ENCODE peak calls at places on chromosomes 16 and 17, in seven cellular contexts. F is neural progenitor cell, Q is HCT116, A is MM.1S, W is GM23248, H is PC-3, B is GM23338. T is an unnamed sample.

GRCh38 chr16:70704586-70704985 is 18.7 kb upstream of the MTSS2 start:
- DNase-seq in B (no peak), W (peak), F (no peak), Q (no peak), A (no peak), H (no peak), T (no peak)

GRCh38 chr17:28735242-28735722 is 6.7 kb downstream of the NEK8 start:
- DNase-seq in W (no peak), Q (no peak), F (no peak), A (no peak), H (peak), B (no peak), T (no peak)

GRCh38 chr17:42087736-42088705 is 10.3 kb downstream of the ZNF385C start:
- DNase-seq in B (no peak), W (no peak), H (no peak), A (no peak), Q (peak), F (no peak), T (no peak)

GRCh38 chr17:2797632-2798031 is 1.4 kb downstream of the RAP1GAP2 start:
- DNase-seq in A (no peak), W (no peak), H (no peak), Q (no peak), B (no peak), F (no peak), T (no peak)

GRCh38 chr17:9026741-9027140 is 5.4 kb downstream of the NTN1 start:
- DNase-seq in F (no peak), A (no peak), B (no peak), W (no peak), H (no peak), Q (no peak), T (no peak)

GRCh38 chr17:330993-331701 is 21.5 kb downstream of the RPH3AL start:
- DNase-seq in W (no peak), Q (no peak), H (no peak), A (no peak), B (no peak), F (no peak), T (no peak)

GRCh38 chr16:7871371-7871770 is 538.7 kb downstream of the RBFOX1 start:
- DNase-seq in A (no peak), F (no peak), H (no peak), B (no peak), W (no peak), Q (no peak), T (no peak)

GRCh38 chr17:36994438-36994837 is 45.7 kb downstream of the AATF start:
- DNase-seq in H (no peak), B (no peak), Q (no peak), F (no peak), A (no peak), W (peak), T (no peak)

GRCh38 chr17:48011405-48012150 is 26.0 kb downstream of the COPZ2 start:
- DNase-seq in B (peak), H (peak), F (peak), A (peak), Q (peak), W (peak), T (peak)

GRCh38 chr16:86462334-86463084 is 47.8 kb upstream of the FOXF1 start:
- DNase-seq in H (no peak), Q (no peak), W (no peak), F (no peak), A (no peak), B (no peak), T (peak)

DNA sequence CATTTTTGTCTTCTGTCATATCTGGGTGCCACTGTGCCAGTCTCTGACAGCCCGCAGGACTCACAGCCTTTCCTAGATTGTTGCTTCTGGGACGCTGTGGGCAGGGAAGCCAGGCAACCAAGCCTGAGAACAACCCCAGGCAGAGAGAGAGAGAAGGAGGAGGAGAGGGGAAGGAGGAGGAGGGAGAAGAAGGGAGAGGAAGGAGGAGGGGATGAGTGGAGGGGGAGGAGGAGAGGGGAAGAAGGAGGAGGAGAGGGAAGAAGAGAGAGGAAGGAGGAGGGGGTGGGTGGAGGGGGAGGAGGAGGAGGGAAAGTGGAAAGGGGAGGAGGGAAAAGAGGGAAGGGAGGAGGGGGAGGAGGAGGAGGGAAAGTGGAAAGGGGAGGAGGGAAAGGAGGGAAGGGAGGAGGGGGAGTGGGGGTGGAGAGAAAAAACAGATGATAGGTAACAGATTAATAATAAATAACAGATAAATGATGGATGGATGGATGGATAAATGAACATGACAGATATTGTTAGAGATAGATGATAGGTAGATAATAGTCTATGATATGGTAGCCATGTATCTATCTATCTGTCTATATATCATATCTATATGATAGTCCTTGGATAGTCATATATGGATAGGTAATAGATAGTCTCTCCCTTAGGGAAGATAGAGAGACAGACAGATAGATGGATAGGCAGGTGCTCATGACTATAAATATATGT is 29.3 kb downstream of the CLEC19A start:
- DNase-seq in W (no peak), B (no peak), Q (no peak), F (no peak), A (no peak), H (no peak), T (no peak)
- H3K4me2 ChIP-seq in W (no peak), B (no peak), Q (no peak), F (no peak), A (no peak), H (no peak), T (no peak)

GRCh38 chr16:10776280-10776679 is 32.6 kb downstream of the NUBP1 start:
- DNase-seq in B (no peak), W (no peak), A (peak), H (no peak), F (no peak), Q (no peak), T (no peak)
- TF ChIP-seq EZH2 in B (no peak), W (no peak), A (no peak), H (no peak), F (no peak), Q (no peak), T (no peak)

GRCh38 chr17:67680445-67681224 is 37.1 kb upstream of the NOL11 start:
- DNase-seq in W (no peak), H (no peak), B (no peak), A (no peak), F (no peak), Q (no peak), T (no peak)
- TF ChIP-seq EZH2phosphoT487 in W (no peak), H (no peak), B (no peak), A (no peak), F (no peak), Q (no peak), T (no peak)

DNA sequence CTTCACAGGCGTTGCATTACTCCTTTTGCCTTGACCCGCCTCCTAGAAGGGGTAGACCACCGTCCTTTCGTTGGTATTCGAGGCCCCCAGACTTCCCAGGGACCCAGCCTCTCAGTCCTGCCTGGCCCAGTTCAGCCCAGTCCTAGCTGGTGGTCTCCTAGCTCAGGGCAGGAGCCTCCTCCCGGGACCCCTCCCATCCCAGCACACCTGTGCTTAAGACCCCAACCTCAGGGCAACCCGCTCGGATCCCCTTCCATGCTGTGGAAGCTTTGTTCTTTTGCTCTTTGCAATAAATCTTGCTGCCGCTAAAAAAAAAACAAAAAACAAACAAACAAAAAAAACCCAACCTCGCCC is 842 bp downstream of the PYDC1 start:
- DNase-seq in Q (no peak), W (no peak), H (no peak), B (no peak), F (no peak), A (no peak), T (no peak)
- H3K4me2 ChIP-seq in Q (peak), W (no peak), H (peak), B (peak), F (peak), A (no peak), T (peak)

GRCh38 chr16:10182186-10182683 is at the start of gene GRIN2A:
- DNase-seq in B (peak), Q (no peak), A (no peak), H (no peak), W (no peak), F (peak), T (no peak)
- TF ChIP-seq EZH2 in B (no peak), Q (no peak), A (no peak), H (no peak), W (no peak), F (no peak), T (no peak)

DNA sequence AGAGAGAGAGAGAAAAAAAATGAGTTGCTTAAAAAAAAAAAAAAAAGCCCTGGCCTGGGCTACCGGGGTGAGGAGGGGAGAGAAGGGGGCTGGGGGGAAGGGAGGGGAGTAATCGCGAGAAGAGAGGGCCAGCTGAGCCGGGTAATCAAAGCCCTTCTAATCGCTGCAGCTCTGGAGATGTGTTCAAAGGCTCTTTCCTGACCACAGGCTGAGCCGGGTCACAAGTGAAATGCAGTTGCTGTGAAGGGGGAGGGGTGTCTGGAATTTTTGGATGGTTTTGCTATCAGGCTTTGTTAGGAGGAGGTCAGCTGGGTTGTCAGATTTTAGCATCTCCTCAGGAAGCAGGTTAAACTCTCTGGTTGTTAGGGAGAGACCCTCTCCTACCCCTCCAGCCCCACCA is 104.8 kb upstream of the ZFHX3 start:
- DNase-seq in A (no peak), H (no peak), W (no peak), Q (no peak), F (peak), B (peak), T (peak)
- TF ChIP-seq EZH2phosphoT487 in A (no peak), H (no peak), W (no peak), Q (no peak), F (no peak), B (no peak), T (no peak)

DNA sequence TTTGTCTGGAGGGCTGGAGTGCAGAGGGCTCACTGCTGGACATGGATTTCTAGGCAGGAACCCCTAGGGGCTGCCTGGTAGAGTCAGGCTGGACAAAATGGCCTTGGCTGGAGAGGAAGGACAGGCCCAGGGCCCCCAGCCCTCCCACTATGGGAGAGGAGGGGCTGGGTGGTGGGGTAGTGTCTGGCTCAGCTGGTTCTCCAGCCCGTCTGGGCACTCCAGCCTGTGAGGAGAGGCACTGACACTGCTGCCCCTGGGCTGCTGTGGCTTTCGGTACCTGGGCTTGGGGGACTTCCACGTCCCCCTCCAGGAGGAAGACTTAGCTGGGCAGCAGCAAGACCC is 21.8 kb upstream of the DOK4 start:
- DNase-seq in H (no peak), F (no peak), W (no peak), A (no peak), Q (no peak), B (no peak), T (peak)
- H3K4me2 ChIP-seq in H (no peak), F (no peak), W (no peak), A (no peak), Q (no peak), B (no peak), T (no peak)

GRCh38 chr16:67208525-67208896 is 9.6 kb downstream of the ELMO3 start:
- DNase-seq in W (no peak), B (no peak), F (no peak), H (no peak), Q (no peak), A (no peak), T (no peak)

GRCh38 chr16:67209565-67209964 is 10.6 kb downstream of the ELMO3 start:
- DNase-seq in F (no peak), B (no peak), A (no peak), Q (no peak), W (no peak), H (no peak), T (no peak)

GRCh38 chr16:67207116-67207856 is 8.4 kb downstream of the ELMO3 start:
- DNase-seq in B (no peak), W (no peak), H (no peak), F (peak), A (no peak), Q (no peak), T (no peak)

GRCh38 chr16:67206838-67207115 is 7.8 kb downstream of the ELMO3 start:
- DNase-seq in Q (no peak), B (no peak), A (no peak), F (peak), H (peak), W (no peak), T (no peak)

DNA sequence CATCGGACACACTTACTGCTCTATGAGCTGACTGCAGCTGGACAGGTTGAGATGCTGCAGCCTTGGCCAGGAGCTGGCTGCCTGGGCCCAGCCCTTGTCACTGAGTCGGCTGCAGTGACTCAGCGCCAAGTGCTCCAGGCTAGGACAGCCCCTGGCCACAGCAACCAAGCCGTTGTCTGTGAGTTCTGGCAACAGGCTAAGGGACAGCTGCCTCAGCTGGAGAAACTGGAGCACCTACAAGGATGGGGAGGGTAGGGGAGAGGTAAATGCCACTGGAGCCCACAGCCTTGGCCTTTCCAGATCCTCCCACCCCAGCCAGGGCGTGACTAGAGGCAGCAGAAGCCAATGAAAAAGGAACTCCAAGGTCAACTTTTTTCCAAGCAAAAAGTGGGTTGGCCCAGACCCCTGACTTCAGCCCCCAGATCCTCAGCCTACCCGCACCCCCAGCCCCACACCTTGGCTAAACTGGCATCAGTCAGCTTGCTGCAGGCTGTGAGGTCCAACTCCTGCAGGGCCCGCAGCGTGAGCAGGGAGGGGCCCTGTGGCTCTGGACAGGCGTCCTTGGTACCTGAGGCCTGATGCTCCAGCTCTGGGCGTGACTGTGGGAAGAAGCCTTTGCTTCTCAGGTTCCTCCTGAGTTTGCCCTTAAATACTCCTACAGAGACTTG is 9.1 kb downstream of the ELMO3 start:
- DNase-seq in H (peak), A (no peak), W (peak), F (no peak), B (no peak), Q (no peak), T (no peak)
- TF ChIP-seq EZH2 in H (no peak), A (no peak), W (no peak), F (no peak), B (no peak), Q (no peak), T (no peak)

GRCh38 chr17:78947235-78948153 is 22.3 kb upstream of the TIMP2 start:
- DNase-seq in Q (no peak), F (no peak), A (no peak), H (no peak), W (no peak), B (no peak), T (peak)
- TF ChIP-seq EZH2phosphoT487 in Q (no peak), F (no peak), A (no peak), H (no peak), W (no peak), B (no peak), T (no peak)

T was measured in hepatocyte.